ENCODE peak calls at places on chromosome 17, in eight cellular contexts. I is naive B cell; J is fibroblast of mammary gland; H is progenitor cell of endocrine pancreas; S is HEK293T; Z is NCI-H774; D is amniotic stem cell; X is stimulated activated CD8-positive, alpha-beta memory T cell treated with anti-CD3 and anti-CD28 coated beads, Interleukin-7, amount 100 ng/mL, for 1 hour. L is an unnamed sample.

GRCh38 chr17:12667299-12667958 is 1.7 kb downstream of the MYOCD start:
- DNase-seq in I (no peak), J (peak), H (peak), S (peak), Z (no peak), D (peak), X (no peak), L (peak)

GRCh38 chr17:59027750-59028149 is 78.9 kb downstream of the TRIM37 start:
- DNase-seq in I (no peak), J (no peak), H (no peak), S (no peak), Z (no peak), D (no peak), X (no peak), L (no peak)

GRCh38 chr17:75785016-75785769 is 587 bp downstream of the UNK start:
- DNase-seq in I (no peak), J (peak), H (peak), S (peak), Z (peak), D (no peak), X (no peak), L (peak)

GRCh38 chr17:73494096-73494954 is 149.9 kb downstream of the SDK2 start:
- DNase-seq in I (no peak), J (no peak), H (no peak), S (no peak), Z (no peak), D (no peak), X (no peak), L (no peak)

GRCh38 chr17:66989076-66989475 is 24.6 kb downstream of the CACNG4 start:
- DNase-seq in I (no peak), J (no peak), H (no peak), S (no peak), Z (no peak), D (no peak), X (no peak), L (no peak)

GRCh38 chr17:10127819-10128375 is 70.5 kb downstream of the GAS7 start:
- DNase-seq in I (no peak), J (peak), H (no peak), S (no peak), Z (no peak), D (peak), X (no peak), L (peak)

GRCh38 chr17:73365203-73365933 is 53.6 kb upstream of the CDC42EP4 start:
- DNase-seq in I (no peak), J (no peak), H (no peak), S (no peak), Z (no peak), D (no peak), X (no peak), L (no peak)

GRCh38 chr17:76955191-76955590 is 87.0 kb downstream of the MGAT5B start:
- DNase-seq in I (no peak), J (no peak), H (no peak), S (no peak), Z (no peak), D (no peak), X (no peak), L (no peak)

GRCh38 chr17:2797226-2797625 is 988 bp downstream of the RAP1GAP2 start:
- DNase-seq in I (no peak), J (no peak), H (no peak), S (no peak), Z (no peak), D (no peak), X (no peak), L (no peak)

GRCh38 chr17:13002761-13003453 is 14.9 kb downstream of the ELAC2 start:
- DNase-seq in I (no peak), J (peak), H (peak), S (peak), Z (peak), D (peak), X (peak), L (peak)

GRCh38 chr17:73991260-73991659 is 212.2 kb upstream of the RPL38 start:
- DNase-seq in I (no peak), J (no peak), H (no peak), S (no peak), Z (no peak), D (no peak), X (no peak), L (no peak)

GRCh38 chr17:47624727-47625068 is 25.0 kb upstream of the KPNB1 start:
- DNase-seq in I (no peak), J (no peak), H (no peak), S (no peak), Z (no peak), D (no peak), X (no peak), L (no peak)

GRCh38 chr17:64975318-64976087 is 56.2 kb upstream of the LRRC37A3 start:
- DNase-seq in I (peak), J (peak), H (peak), S (peak), Z (peak), D (peak), X (peak), L (peak)

GRCh38 chr17:75518201-75518600 is 1.9 kb downstream of the TSEN54 start:
- DNase-seq in I (peak), J (no peak), H (no peak), S (no peak), Z (no peak), D (no peak), X (no peak), L (no peak)

GRCh38 chr17:2949469-2950044 is 113.8 kb downstream of the OR1D5 start:
- DNase-seq in I (no peak), J (peak), H (no peak), S (no peak), Z (no peak), D (no peak), X (no peak), L (peak)

GRCh38 chr17:66667491-66668030 is 167.4 kb upstream of the CACNG5 start:
- DNase-seq in I (no peak), J (no peak), H (no peak), S (no peak), Z (no peak), D (no peak), X (peak), L (no peak)

GRCh38 chr17:66450857-66451158 is 148.4 kb downstream of the PRKCA start:
- DNase-seq in I (no peak), J (no peak), H (no peak), S (no peak), Z (no peak), D (no peak), X (no peak), L (no peak)

GRCh38 chr17:42969006-42969581 is 4.8 kb upstream of the AARSD1 start:
- DNase-seq in I (no peak), J (peak), H (no peak), S (no peak), Z (no peak), D (no peak), X (no peak), L (peak)

GRCh38 chr17:18961634-18962493 is 9.9 kb downstream of the SLC5A10 start:
- DNase-seq in I (no peak), J (peak), H (no peak), S (no peak), Z (no peak), D (no peak), X (no peak), L (peak)

GRCh38 chr17:43908111-43908721 is 880 bp upstream of the MPP2 start:
- DNase-seq in I (peak), J (peak), H (no peak), S (peak), Z (peak), D (peak), X (no peak), L (peak)

GRCh38 chr17:42340691-42341127 is 47.5 kb downstream of the STAT3 start:
- DNase-seq in I (no peak), J (peak), H (no peak), S (no peak), Z (no peak), D (no peak), X (no peak), L (no peak)

GRCh38 chr17:63932008-63932561 is at the start of gene CD79B:
- DNase-seq in I (peak), J (no peak), H (no peak), S (no peak), Z (no peak), D (no peak), X (no peak), L (no peak)

GRCh38 chr17:74968361-74968780 is 4.2 kb downstream of the HID1 start:
- DNase-seq in I (no peak), J (no peak), H (no peak), S (no peak), Z (peak), D (no peak), X (no peak), L (no peak)

GRCh38 chr17:68431661-68432071 is 25.6 kb downstream of the WIPI1 start:
- DNase-seq in I (no peak), J (peak), H (no peak), S (peak), Z (no peak), D (no peak), X (peak), L (peak)

GRCh38 chr17:79100405-79100804 is 25.8 kb downstream of the ENGASE start:
- DNase-seq in I (no peak), J (no peak), H (no peak), S (no peak), Z (no peak), D (no peak), X (no peak), L (no peak)

GRCh38 chr17:49472527-49472926 is 22.6 kb upstream of the NGFR start:
- DNase-seq in I (no peak), J (no peak), H (no peak), S (no peak), Z (no peak), D (no peak), X (no peak), L (no peak)

GRCh38 chr17:79813826-79814623 is 17.1 kb upstream of the CBX8 start:
- DNase-seq in I (no peak), J (no peak), H (no peak), S (no peak), Z (no peak), D (no peak), X (no peak), L (no peak)

GRCh38 chr17:83079340-83079747 is at the start of gene METRNL:
- DNase-seq in I (peak), J (peak), H (peak), S (peak), Z (peak), D (peak), X (peak), L (peak)

GRCh38 chr17:18141210-18141803 is 32.8 kb downstream of the MYO15A start:
- DNase-seq in I (peak), J (peak), H (no peak), S (peak), Z (no peak), D (peak), X (no peak), L (peak)

GRCh38 chr17:17355426-17355825 is 52.3 kb downstream of the NT5M start:
- DNase-seq in I (no peak), J (no peak), H (no peak), S (no peak), Z (no peak), D (no peak), X (no peak), L (no peak)

GRCh38 chr17:38415250-38416194 is 12.7 kb upstream of the ARHGAP23 start:
- DNase-seq in I (no peak), J (peak), H (no peak), S (peak), Z (peak), D (no peak), X (no peak), L (peak)

GRCh38 chr17:6559753-6560215 is 3.4 kb upstream of the PITPNM3 start:
- DNase-seq in I (no peak), J (no peak), H (no peak), S (no peak), Z (no peak), D (no peak), X (no peak), L (no peak)

GRCh38 chr17:5485270-5486205 is at the start of gene DERL2:
- DNase-seq in I (no peak), J (peak), H (no peak), S (peak), Z (no peak), D (no peak), X (no peak), L (peak)

GRCh38 chr17:73231363-73231762 is 30.3 kb downstream of the CPSF4L start:
- DNase-seq in I (no peak), J (no peak), H (no peak), S (peak), Z (peak), D (no peak), X (no peak), L (peak)

GRCh38 chr17:79285973-79286372 is 211.3 kb downstream of the ENGASE start:
- DNase-seq in I (no peak), J (no peak), H (no peak), S (no peak), Z (no peak), D (no peak), X (no peak), L (no peak)

GRCh38 chr17:8166731-8167130 is 4.0 kb upstream of the VAMP2 start:
- DNase-seq in I (no peak), J (no peak), H (no peak), S (no peak), Z (no peak), D (no peak), X (no peak), L (no peak)

GRCh38 chr17:39963826-39964225 is 1.0 kb downstream of the GSDMA start:
- DNase-seq in I (no peak), J (no peak), H (no peak), S (no peak), Z (no peak), D (no peak), X (no peak), L (no peak)

GRCh38 chr17:3925684-3926537 is 9.6 kb upstream of the P2RX1 start:
- DNase-seq in I (no peak), J (no peak), H (no peak), S (no peak), Z (no peak), D (no peak), X (no peak), L (no peak)

GRCh38 chr17:77634710-77635109 is 323.8 kb upstream of the TNRC6C start:
- DNase-seq in I (no peak), J (no peak), H (no peak), S (no peak), Z (no peak), D (no peak), X (no peak), L (no peak)

GRCh38 chr17:48611681-48612455 is 1.1 kb upstream of the HOXB7 start:
- DNase-seq in I (no peak), J (no peak), H (no peak), S (no peak), Z (peak), D (no peak), X (no peak), L (no peak)